ENCODE peak calls at places on chromosome 1, in seven cellular contexts. B, E, J, V, Y, S and D are unnamed samples.

GRCh38 chr1:11594222-11594621 is 60.0 kb downstream of the FBXO2 start:
- DNase-seq in B (peak), E (peak), J (peak), V (peak), Y (peak), S (peak), D (peak)

GRCh38 chr1:119966020-119966419 is 69.7 kb upstream of the ADAM30 start:
- DNase-seq in B (no peak), E (no peak), J (peak), V (no peak), Y (no peak), S (no peak), D (peak)

GRCh38 chr1:147388969-147389368 is 146.5 kb downstream of the CHD1L start:
- DNase-seq in B (no peak), E (no peak), J (no peak), V (peak), Y (no peak), S (no peak), D (no peak)

GRCh38 chr1:186122837-186123236 is 252.2 kb downstream of the TPR start:
- DNase-seq in B (no peak), E (no peak), J (no peak), V (no peak), Y (no peak), S (no peak), D (no peak)

GRCh38 chr1:205849619-205850355 is at the start of gene PM20D1:
- DNase-seq in B (peak), E (peak), J (peak), V (peak), Y (no peak), S (peak), D (no peak)

GRCh38 chr1:32612189-32612881 is 38.0 kb downstream of the ZBTB8OS start:
- DNase-seq in B (peak), E (peak), J (peak), V (peak), Y (peak), S (peak), D (peak)

GRCh38 chr1:159250817-159251216 is 46.1 kb downstream of the ACKR1 start:
- DNase-seq in B (no peak), E (peak), J (no peak), V (peak), Y (peak), S (no peak), D (no peak)

GRCh38 chr1:74457269-74457668 is 55.1 kb downstream of the LRRC53 start:
- DNase-seq in B (no peak), E (no peak), J (no peak), V (no peak), Y (no peak), S (no peak), D (no peak)

GRCh38 chr1:221720545-221720944 is 21.3 kb downstream of the DUSP10 start:
- DNase-seq in B (no peak), E (no peak), J (peak), V (no peak), Y (no peak), S (no peak), D (no peak)

GRCh38 chr1:109630881-109631512 is 11.4 kb downstream of the AMPD2 start:
- DNase-seq in B (no peak), E (no peak), J (no peak), V (no peak), Y (no peak), S (no peak), D (no peak)

GRCh38 chr1:156814571-156815260 is 1.9 kb downstream of the SH2D2A start:
- DNase-seq in B (no peak), E (no peak), J (no peak), V (no peak), Y (no peak), S (no peak), D (no peak)

GRCh38 chr1:227762231-227762911 is 27.1 kb downstream of the SNAP47 start:
- DNase-seq in B (peak), E (peak), J (peak), V (peak), Y (peak), S (peak), D (peak)

GRCh38 chr1:160046494-160047115 is 14.8 kb upstream of the PIGM start:
- DNase-seq in B (no peak), E (peak), J (peak), V (peak), Y (no peak), S (no peak), D (peak)

GRCh38 chr1:46520063-46520911 is 30.7 kb downstream of the DMBX1 start:
- DNase-seq in B (no peak), E (peak), J (peak), V (peak), Y (peak), S (no peak), D (peak)

GRCh38 chr1:24454684-24455091 is 39.1 kb downstream of the NIPAL3 start:
- DNase-seq in B (no peak), E (no peak), J (peak), V (no peak), Y (no peak), S (no peak), D (no peak)

GRCh38 chr1:24463756-24464377 is 38.8 kb upstream of the RCAN3 start:
- DNase-seq in B (peak), E (peak), J (no peak), V (peak), Y (no peak), S (peak), D (no peak)

GRCh38 chr1:24457866-24458265 is 42.3 kb downstream of the NIPAL3 start:
- DNase-seq in B (no peak), E (no peak), J (no peak), V (no peak), Y (no peak), S (peak), D (no peak)

GRCh38 chr1:24464378-24464770 is 38.3 kb upstream of the RCAN3 start:
- DNase-seq in B (peak), E (peak), J (peak), V (peak), Y (no peak), S (peak), D (no peak)

DNA sequence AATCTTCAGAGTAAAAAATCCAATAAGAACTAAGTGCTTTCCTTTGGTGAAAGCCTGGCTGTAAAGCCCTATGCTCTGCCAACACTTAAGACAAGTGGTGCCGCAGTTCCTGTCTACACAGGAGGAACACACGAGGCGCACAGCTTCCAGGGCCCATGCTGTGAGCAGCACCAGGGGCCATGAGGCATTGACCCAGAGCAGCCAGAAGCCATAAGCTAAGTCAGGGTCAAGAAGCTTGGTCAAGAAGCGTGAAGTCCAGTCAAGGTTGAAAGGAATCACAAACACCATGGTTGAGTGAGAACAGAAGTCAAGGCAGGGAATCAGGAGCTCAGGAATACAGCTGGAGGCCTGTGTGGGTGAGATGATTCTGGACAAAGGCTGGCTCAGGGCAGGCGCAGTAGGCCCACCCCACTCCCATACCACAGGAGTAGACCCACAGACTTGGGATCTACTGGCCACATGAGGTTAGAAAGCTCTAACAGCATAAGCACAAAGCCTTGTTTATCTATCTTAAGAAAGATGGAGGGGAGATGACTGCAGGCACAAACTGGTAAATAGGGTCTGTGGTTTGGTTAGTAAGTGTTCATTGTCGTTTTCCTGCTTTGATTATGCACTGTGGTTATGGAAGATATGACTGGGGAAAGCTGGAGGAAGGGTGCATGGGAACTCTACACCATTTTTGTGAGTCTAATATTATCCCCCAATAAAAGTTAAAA is 42.9 kb upstream of the RCAN3 start:
- DNase-seq in B (no peak), E (no peak), J (no peak), V (no peak), Y (no peak), S (no peak), D (no peak)
- H3K4ac ChIP-seq in B (no peak), E (no peak), J (no peak), V (no peak), Y (no peak), S (no peak), D (no peak)

DNA sequence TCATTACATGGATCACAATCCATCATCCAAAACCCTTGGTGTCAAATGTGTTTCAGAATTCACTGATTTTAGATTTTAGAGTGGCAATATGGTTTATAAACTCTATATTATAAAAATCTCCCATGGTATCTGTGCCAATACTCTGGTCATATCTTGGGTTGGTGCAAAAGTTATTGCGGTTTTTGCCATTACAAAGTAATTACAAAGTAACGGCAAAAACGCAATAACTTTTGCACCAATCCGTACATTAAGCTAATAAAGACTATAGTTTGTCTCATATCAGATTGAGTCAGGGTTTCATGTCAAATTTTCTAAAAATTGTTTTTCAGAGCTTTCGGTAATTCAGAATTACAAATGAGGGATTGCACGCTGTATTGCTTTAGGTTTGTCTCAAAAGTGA is 23.4 kb upstream of the NTMT2 start:
- DNase-seq in B (no peak), E (no peak), J (no peak), V (no peak), Y (no peak), S (no peak), D (no peak)
- H3K4ac ChIP-seq in B (no peak), E (no peak), J (no peak), V (no peak), Y (no peak), S (no peak), D (no peak)

GRCh38 chr1:168760241-168760640 is 31.2 kb upstream of the DPT start:
- DNase-seq in B (no peak), E (no peak), J (no peak), V (no peak), Y (no peak), S (no peak), D (no peak)
- H3K4ac ChIP-seq in B (no peak), E (no peak), J (no peak), V (no peak), Y (no peak), S (no peak), D (no peak)

DNA sequence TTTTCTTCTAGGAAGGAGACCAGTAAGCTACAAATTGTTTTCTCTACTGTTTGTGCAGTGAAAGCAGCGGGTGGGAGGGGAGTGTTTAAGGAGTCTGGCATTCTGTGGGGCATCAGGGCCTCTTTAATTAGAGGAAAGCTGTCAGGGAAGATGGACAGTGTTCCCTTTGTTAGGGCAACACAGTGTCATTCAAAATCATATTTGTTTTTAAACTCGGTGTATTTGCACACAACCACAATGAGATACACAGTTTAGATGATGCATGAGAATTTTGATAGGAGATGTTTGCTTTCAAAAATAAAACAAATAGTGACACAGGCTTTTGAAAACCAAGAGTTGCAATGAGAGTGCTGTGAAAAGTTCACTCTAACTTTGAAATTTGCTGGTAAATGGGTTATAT is 15.1 kb upstream of the ST6GALNAC3 start:
- DNase-seq in B (no peak), E (no peak), J (no peak), V (no peak), Y (no peak), S (no peak), D (no peak)
- H3K4ac ChIP-seq in B (no peak), E (no peak), J (no peak), V (no peak), Y (no peak), S (no peak), D (no peak)

GRCh38 chr1:26976621-26977510 is 16.6 kb upstream of the KDF1 start:
- DNase-seq in B (no peak), E (no peak), J (no peak), V (no peak), Y (no peak), S (no peak), D (no peak)
- H3K4ac ChIP-seq in B (no peak), E (no peak), J (no peak), V (no peak), Y (no peak), S (no peak), D (no peak)

GRCh38 chr1:162906485-162906884 is 45.5 kb upstream of the CCDC190 start:
- DNase-seq in B (no peak), E (no peak), J (no peak), V (no peak), Y (no peak), S (no peak), D (no peak)
- H3K4ac ChIP-seq in B (no peak), E (no peak), J (peak), V (no peak), Y (no peak), S (no peak), D (no peak)

DNA sequence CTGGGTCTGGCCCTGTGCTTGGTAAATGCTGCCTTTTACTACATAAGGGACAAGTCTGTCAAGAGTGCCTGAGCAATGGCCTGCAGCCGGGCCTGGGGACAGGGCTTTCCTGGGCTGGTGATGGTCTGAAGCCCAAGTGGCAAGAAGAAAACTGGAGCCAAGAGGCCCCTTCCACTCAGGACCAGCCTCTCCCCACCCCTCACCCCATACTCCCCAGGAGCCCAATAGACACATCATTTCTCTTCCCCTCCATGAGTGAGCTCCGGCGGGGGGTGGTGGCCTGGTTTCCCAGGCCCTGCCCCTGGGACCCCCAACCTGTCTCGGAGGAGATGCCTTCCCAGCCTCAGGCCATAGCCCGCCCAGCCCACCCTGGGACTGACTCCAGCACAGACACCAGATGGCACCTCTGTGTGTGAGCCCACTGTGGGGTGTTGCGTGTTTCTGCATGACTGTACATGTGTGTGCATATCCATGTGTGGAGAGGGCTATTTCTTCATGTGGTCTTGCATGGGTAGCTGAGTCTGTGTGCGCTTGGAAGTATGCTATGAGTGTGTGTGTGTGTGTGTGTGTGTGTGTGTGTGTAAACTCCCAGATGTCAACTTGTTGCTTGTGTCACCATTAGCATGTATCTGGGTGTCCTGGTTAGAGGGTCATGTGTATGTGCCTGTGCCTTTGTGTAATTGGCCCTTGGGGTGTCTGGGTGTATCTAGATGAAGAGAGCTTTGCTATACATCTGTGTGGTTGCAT is 14.3 kb upstream of the LRP8 start:
- DNase-seq in B (no peak), E (no peak), J (no peak), V (peak), Y (no peak), S (no peak), D (no peak)
- H3K4ac ChIP-seq in B (no peak), E (no peak), J (no peak), V (no peak), Y (no peak), S (no peak), D (no peak)